ENCODE peak calls at places on chromosomes 7 and 10, in four cellular contexts. V is AG09309, F is brain microvascular endothelial cell, E is upper lobe of right lung. H is an unnamed sample.

GRCh38 chr7:77697535-77697831 is 1.2 kb downstream of the RSBN1L start:
- DNase-seq in V (no peak), F (no peak), E (no peak), H (no peak)

GRCh38 chr10:56116684-56117083 is 244.4 kb downstream of the ZWINT start:
- DNase-seq in V (no peak), F (no peak), E (no peak), H (no peak)

GRCh38 chr10:62990126-62990525 is 143.0 kb upstream of the NRBF2 start:
- DNase-seq in V (no peak), F (no peak), E (no peak), H (no peak)

GRCh38 chr7:86469680-86470295 is 173.9 kb upstream of the GRM3 start:
- DNase-seq in V (no peak), F (peak), E (no peak), H (peak)

GRCh38 chr7:27112960-27113949 is 10.8 kb upstream of the HOXA2 start:
- DNase-seq in V (no peak), F (no peak), E (no peak), H (no peak)

GRCh38 chr7:141320287-141320686 is 230.9 kb upstream of the AGK start:
- DNase-seq in V (no peak), F (no peak), E (no peak), H (no peak)

GRCh38 chr10:70302292-70302691 is 18.5 kb upstream of the NPFFR1 start:
- DNase-seq in V (peak), F (peak), E (no peak), H (no peak)

GRCh38 chr7:40698921-40699260 is 564.1 kb downstream of the SUGCT start:
- DNase-seq in V (no peak), F (no peak), E (no peak), H (no peak)

GRCh38 chr10:82888809-82889455 is 1013.9 kb downstream of the NRG3 start:
- DNase-seq in V (no peak), F (no peak), E (no peak), H (no peak)

GRCh38 chr10:81600185-81600584 is 274.8 kb upstream of the NRG3 start:
- DNase-seq in V (no peak), F (peak), E (no peak), H (no peak)

GRCh38 chr7:138470586-138471157 is 10.6 kb downstream of the TRIM24 start:
- DNase-seq in V (no peak), F (no peak), E (no peak), H (no peak)

GRCh38 chr10:30980951-30981616 is 50.6 kb downstream of the ZNF438 start:
- DNase-seq in V (no peak), F (no peak), E (no peak), H (peak)

GRCh38 chr7:124411796-124412195 is 353.8 kb downstream of the GPR37 start:
- DNase-seq in V (no peak), F (no peak), E (no peak), H (no peak)

GRCh38 chr10:128927389-128927788 is 539.7 kb upstream of the MGMT start:
- DNase-seq in V (no peak), F (no peak), E (no peak), H (no peak)

GRCh38 chr10:121822724-121823123 is 105.1 kb downstream of the ATE1 start:
- DNase-seq in V (no peak), F (no peak), E (no peak), H (no peak)

GRCh38 chr10:48465860-48466521 is 138.9 kb downstream of the ARHGAP22 start:
- DNase-seq in V (no peak), F (no peak), E (peak), H (no peak)

GRCh38 chr10:46548781-46549090 is 7.7 kb downstream of the GPRIN2 start:
- DNase-seq in V (no peak), F (no peak), E (no peak), H (no peak)

GRCh38 chr7:76303829-76304505 is 1.5 kb downstream of the HSPB1 start:
- DNase-seq in V (no peak), F (no peak), E (no peak), H (no peak)

GRCh38 chr10:119251315-119251708 is 43.9 kb downstream of the GRK5 start:
- DNase-seq in V (no peak), F (peak), E (no peak), H (no peak)

GRCh38 chr10:63537511-63537910 is 16.3 kb downstream of the REEP3 start:
- DNase-seq in V (no peak), F (no peak), E (no peak), H (no peak)

GRCh38 chr10:116690356-116691078 is 51.8 kb downstream of the HSPA12A start:
- DNase-seq in V (no peak), F (no peak), E (no peak), H (no peak)

GRCh38 chr10:102918817-102919236 is 733 bp downstream of the CNNM2 start:
- DNase-seq in V (no peak), F (no peak), E (peak), H (no peak)

GRCh38 chr10:7306147-7306546 is 104.7 kb downstream of the SFMBT2 start:
- DNase-seq in V (no peak), F (no peak), E (no peak), H (no peak)

GRCh38 chr7:30646154-30646553 is 36.1 kb downstream of the CRHR2 start:
- DNase-seq in V (no peak), F (no peak), E (no peak), H (no peak)

GRCh38 chr10:66586073-66586472 is 339.8 kb upstream of the LRRTM3 start:
- DNase-seq in V (no peak), F (peak), E (no peak), H (no peak)

GRCh38 chr7:26667514-26668133 is 196.8 kb downstream of the SKAP2 start:
- DNase-seq in V (peak), F (peak), E (no peak), H (peak)

GRCh38 chr7:31788445-31788844 is 101.4 kb downstream of the PPP1R17 start:
- DNase-seq in V (no peak), F (no peak), E (no peak), H (no peak)

GRCh38 chr10:103554488-103555320 is 61.2 kb downstream of the NEURL1 start:
- DNase-seq in V (peak), F (peak), E (no peak), H (no peak)

GRCh38 chr7:113246698-113247097 is 128.3 kb upstream of the SMIM30 start:
- DNase-seq in V (no peak), F (no peak), E (no peak), H (no peak)

GRCh38 chr10:59967079-59967478 is 60.7 kb upstream of the CCDC6 start:
- DNase-seq in V (no peak), F (no peak), E (no peak), H (no peak)

GRCh38 chr10:12396567-12396966 is 47.2 kb downstream of the CAMK1D start:
- DNase-seq in V (no peak), F (no peak), E (no peak), H (no peak)

GRCh38 chr7:13945670-13946069 is 43.8 kb downstream of the ETV1 start:
- DNase-seq in V (peak), F (no peak), E (no peak), H (no peak)

GRCh38 chr10:3623746-3624145 is 161.3 kb downstream of the KLF6 start:
- DNase-seq in V (peak), F (peak), E (no peak), H (no peak)

GRCh38 chr7:118496138-118496644 is 271.7 kb downstream of the ANKRD7 start:
- DNase-seq in V (no peak), F (no peak), E (no peak), H (no peak)

GRCh38 chr10:102579206-102579790 is 65.0 kb upstream of the TRIM8 start:
- DNase-seq in V (no peak), F (no peak), E (no peak), H (no peak)

GRCh38 chr10:14723052-14723689 is 51.5 kb downstream of the FAM107B start:
- DNase-seq in V (no peak), F (no peak), E (no peak), H (no peak)

GRCh38 chr10:114967071-114967470 is 29.1 kb downstream of the TRUB1 start:
- DNase-seq in V (no peak), F (peak), E (no peak), H (no peak)

GRCh38 chr10:8663131-8663530 is 608.6 kb downstream of the GATA3 start:
- DNase-seq in V (no peak), F (no peak), E (no peak), H (no peak)

GRCh38 chr10:132590094-132590751 is 52.6 kb downstream of the INPP5A start:
- DNase-seq in V (no peak), F (no peak), E (no peak), H (no peak)
- H3K4me3 ChIP-seq in V (no peak), F (no peak), E (no peak), H (no peak)

GRCh38 chr10:78035437-78035836 is 1.8 kb downstream of the RPS24 start:
- DNase-seq in V (no peak), F (no peak), E (no peak), H (no peak)
- H3K4me3 ChIP-seq in V (no peak), F (peak), E (peak), H (peak)

GRCh38 chr10:49627644-49628247 is 13.9 kb downstream of the CHAT start:
- DNase-seq in V (no peak), F (no peak), E (peak), H (no peak)

GRCh38 chr10:49631975-49632374 is 18.1 kb downstream of the CHAT start:
- DNase-seq in V (no peak), F (no peak), E (peak), H (no peak)

GRCh38 chr10:49627031-49627430 is 13.2 kb downstream of the CHAT start:
- DNase-seq in V (no peak), F (no peak), E (no peak), H (no peak)

GRCh38 chr10:49628599-49628998 is 14.8 kb downstream of the CHAT start:
- DNase-seq in V (no peak), F (no peak), E (peak), H (no peak)

DNA sequence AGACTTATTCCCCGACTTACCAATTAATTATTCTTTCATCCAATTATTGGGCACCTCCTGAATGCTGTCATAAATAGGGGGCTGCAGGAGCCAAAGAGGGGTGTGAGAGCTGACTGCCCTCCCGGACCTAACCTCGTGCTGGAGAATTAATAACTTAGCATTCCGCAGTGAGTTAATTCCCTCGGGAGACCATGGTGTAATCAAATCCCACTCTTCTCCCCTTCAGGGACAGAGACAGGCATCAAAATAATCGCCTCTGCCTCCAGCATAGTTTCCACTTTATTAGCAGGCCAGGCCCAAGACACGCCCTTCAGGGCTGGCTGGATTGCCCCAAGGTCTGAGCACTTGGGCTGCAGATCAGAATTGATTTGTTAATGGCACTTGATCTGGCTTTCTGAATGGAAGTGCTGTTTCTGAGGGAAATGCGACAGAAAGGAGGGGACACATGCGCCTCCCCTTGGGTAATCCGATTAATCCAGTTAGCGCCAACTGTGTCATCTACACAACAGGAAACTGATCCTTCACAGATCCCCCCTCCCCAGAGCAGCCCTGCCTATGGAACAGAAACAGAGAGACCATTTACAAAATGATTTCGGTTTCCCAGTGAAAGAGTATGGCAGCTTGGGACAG is 15.6 kb downstream of the CHAT start:
- DNase-seq in V (no peak), F (no peak), E (peak), H (no peak)
- H3K4me3 ChIP-seq in V (no peak), F (no peak), E (no peak), H (no peak)

GRCh38 chr7:19269301-19269700 is 124.1 kb upstream of the FERD3L start:
- DNase-seq in V (no peak), F (no peak), E (no peak), H (no peak)
- H3K4me3 ChIP-seq in V (no peak), F (no peak), E (no peak), H (no peak)

GRCh38 chr7:116211006-116211912 is 920 bp downstream of the TES start:
- DNase-seq in V (peak), F (peak), E (peak), H (no peak)

GRCh38 chr7:116208919-116209318 is 1.4 kb upstream of the TES start:
- DNase-seq in V (no peak), F (no peak), E (no peak), H (no peak)

GRCh38 chr7:116211913-116212596 is 1.7 kb downstream of the TES start:
- DNase-seq in V (no peak), F (no peak), E (no peak), H (no peak)

GRCh38 chr7:116210345-116211005 is at the start of gene TES:
- DNase-seq in V (no peak), F (no peak), E (peak), H (no peak)

DNA sequence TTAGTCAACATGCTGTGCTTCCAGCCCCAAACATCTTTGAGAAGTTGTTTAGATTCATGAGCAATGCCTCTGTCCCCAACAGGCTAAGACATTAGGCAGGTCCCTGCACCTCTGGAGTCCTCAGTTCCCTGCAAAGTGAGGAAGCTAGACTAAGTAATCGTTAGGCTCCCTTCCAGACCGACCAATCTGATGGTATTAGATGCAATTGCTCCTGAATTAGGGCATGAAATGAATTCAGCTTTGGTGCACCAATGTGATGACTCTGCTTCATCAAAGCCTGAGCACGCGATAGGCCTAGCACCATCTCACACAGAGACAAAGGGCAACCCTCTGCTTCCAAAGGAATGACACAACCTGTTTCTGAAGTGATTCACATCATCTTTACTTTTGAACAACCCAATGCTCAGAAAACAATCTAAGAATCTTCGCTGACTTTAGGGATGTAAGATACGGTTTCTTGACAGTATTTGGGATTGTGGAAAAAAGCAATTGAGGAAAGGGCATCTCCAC is 723 bp upstream of the TES start:
- DNase-seq in V (no peak), F (no peak), E (no peak), H (no peak)
- H3K4me3 ChIP-seq in V (no peak), F (peak), E (no peak), H (no peak)

H was measured in HFF-Myc.